ENCODE peak calls at places on chromosomes 7 and 10, in four cellular contexts. D is NCI-H2171 treated with DMSO at 0.1 percent for 48 hours; L is CD4-positive, alpha-beta memory T cell; I is GM13976. Q is an unnamed sample.

GRCh38 chr10:110648743-110649651 is 4.9 kb downstream of the RBM20 start:
- DNase-seq in D (no peak), L (no peak), I (no peak), Q (no peak)

GRCh38 chr7:486216-486743 is 33.4 kb downstream of the PDGFA start:
- DNase-seq in D (no peak), L (no peak), I (no peak), Q (no peak)

GRCh38 chr7:12802070-12802469 is 114.6 kb downstream of the ARL4A start:
- DNase-seq in D (no peak), L (no peak), I (no peak), Q (no peak)

GRCh38 chr10:73084209-73084608 is 12.5 kb downstream of the P4HA1 start:
- DNase-seq in D (no peak), L (no peak), I (no peak), Q (no peak)

GRCh38 chr7:140284062-140284461 is 107.3 kb upstream of the KDM7A start:
- DNase-seq in D (no peak), L (no peak), I (no peak), Q (no peak)

GRCh38 chr7:116120839-116121238 is 89.5 kb upstream of the TES start:
- DNase-seq in D (no peak), L (no peak), I (no peak), Q (no peak)

GRCh38 chr7:75772081-75773077 is at the start of gene CCL26:
- DNase-seq in D (peak; percentile 10), L (no peak), I (no peak), Q (no peak)

GRCh38 chr7:134589491-134589941 is 40.6 kb downstream of the AKR1B15 start:
- DNase-seq in D (no peak), L (no peak), I (no peak), Q (no peak)

GRCh38 chr7:140033036-140033435 is 29.7 kb downstream of the PARP12 start:
- DNase-seq in D (no peak), L (no peak), I (no peak), Q (no peak)

GRCh38 chr7:148753224-148753623 is 54.5 kb downstream of the CUL1 start:
- DNase-seq in D (no peak), L (no peak), I (no peak), Q (no peak)

GRCh38 chr7:97845622-97846203 is 26.5 kb downstream of the ASNS start:
- DNase-seq in D (peak; percentile 35), L (no peak), I (peak; percentile 25), Q (no peak)

GRCh38 chr10:33241351-33241750 is 93.1 kb downstream of the NRP1 start:
- DNase-seq in D (peak; percentile 25), L (no peak), I (no peak), Q (no peak)

GRCh38 chr10:7281429-7281828 is 129.4 kb downstream of the SFMBT2 start:
- DNase-seq in D (no peak), L (no peak), I (no peak), Q (no peak)

GRCh38 chr7:77799078-77799964 is 748 bp downstream of the PHTF2 start:
- DNase-seq in D (peak; percentile 50), L (peak; percentile 17), I (peak; percentile 32), Q (no peak)

GRCh38 chr10:91587710-91588638 is 44.9 kb downstream of the PPP1R3C start:
- DNase-seq in D (no peak), L (no peak), I (no peak), Q (no peak)

GRCh38 chr7:43884209-43884608 is 14.9 kb upstream of the MRPS24 start:
- DNase-seq in D (no peak), L (no peak), I (no peak), Q (no peak)

GRCh38 chr7:117014673-117015133 is 61.4 kb downstream of the ST7 start:
- DNase-seq in D (peak; percentile 82), L (no peak), I (no peak), Q (peak; percentile 37)

GRCh38 chr7:111108526-111108925 is 17.6 kb downstream of the LRRN3 start:
- DNase-seq in D (no peak), L (no peak), I (no peak), Q (no peak)

GRCh38 chr10:90088008-90088322 is 386.6 kb downstream of the KIF20B start:
- DNase-seq in D (no peak), L (no peak), I (no peak), Q (no peak)

GRCh38 chr10:20897146-20897834 is at the start of gene NEBL:
- DNase-seq in D (no peak), L (no peak), I (no peak), Q (no peak)